ENCODE peak calls at places on chromosomes 7 and 10, in six cellular contexts. E is H7, K is Peyer's patch, X is hypothalamus, R is NCI-H2081, I is tibial nerve. F is an unnamed sample.

GRCh38 chr7:19119901-19120486 is 2.6 kb upstream of the TWIST1 start:
- DNase-seq in E (no peak), K (no peak), X (no peak), R (no peak), I (no peak), F (no peak)

GRCh38 chr7:55903985-55904759 is 16.9 kb downstream of the ZNF713 start:
- DNase-seq in E (no peak), K (no peak), X (no peak), R (no peak), I (no peak), F (no peak)

GRCh38 chr7:18509491-18509890 is 13.9 kb downstream of the HDAC9 start:
- DNase-seq in E (no peak), K (no peak), X (no peak), R (no peak), I (no peak), F (no peak)

GRCh38 chr10:101018600-101019439 is 12.1 kb downstream of the PDZD7 start:
- DNase-seq in E (peak; percentile 97), K (peak; percentile 93), X (peak; percentile 83), R (peak; percentile 71), I (peak; percentile 66), F (peak; percentile 95)

GRCh38 chr7:34727464-34727995 is 69.5 kb downstream of the NPSR1 start:
- DNase-seq in E (no peak), K (no peak), X (no peak), R (no peak), I (no peak), F (no peak)

GRCh38 chr7:95549818-95550529 is 46.3 kb downstream of the PDK4 start:
- DNase-seq in E (no peak), K (peak; percentile 96), X (peak; percentile 58), R (peak; percentile 85), I (peak; percentile 94), F (peak; percentile 23)

GRCh38 chr10:48464871-48465736 is 139.8 kb downstream of the ARHGAP22 start:
- DNase-seq in E (peak; percentile 59), K (peak; percentile 36), X (peak; percentile 74), R (no peak), I (no peak), F (no peak)

GRCh38 chr7:20241491-20242261 is 24.5 kb upstream of the MACC1 start:
- DNase-seq in E (no peak), K (no peak), X (no peak), R (no peak), I (no peak), F (no peak)

GRCh38 chr10:1420663-1421362 is 316.5 kb downstream of the ADARB2 start:
- DNase-seq in E (peak; percentile 92), K (peak; percentile 93), X (peak; percentile 51), R (peak; percentile 89), I (peak; percentile 30), F (peak; percentile 87)

GRCh38 chr10:60073781-60074656 is 167.7 kb upstream of the CCDC6 start:
- DNase-seq in E (no peak), K (no peak), X (no peak), R (no peak), I (no peak), F (no peak)

GRCh38 chr10:115975506-115975905 is 297.5 kb downstream of the GFRA1 start:
- DNase-seq in E (peak; percentile 59), K (no peak), X (no peak), R (no peak), I (no peak), F (peak; percentile 24)

GRCh38 chr7:33706666-33707194 is 198.6 kb upstream of the BMPER start:
- DNase-seq in E (no peak), K (no peak), X (no peak), R (peak; percentile 28), I (no peak), F (no peak)

GRCh38 chr7:98283127-98283886 is 1.8 kb downstream of the BRI3 start:
- DNase-seq in E (peak; percentile 39), K (peak; percentile 72), X (no peak), R (no peak), I (no peak), F (no peak)